ENCODE peak calls at places on chromosomes 2 and 18, in seven cellular contexts. I is NCI-H146; G is activated CD4-positive, alpha-beta T cell treated with anti-CD3 and anti-CD28 coated beads, Interleukin-2, amount 50 U/mL, for 1 hour; V is LHCN-M2; P is NAMALWA; R is MCF 10A; K is neural progenitor cell. L is an unnamed sample.
A peak's percentile ranks its signal among the peaks of the same experiment; 100 is the strongest.

GRCh38 chr18:69265661-69266060 is 135.0 kb upstream of the DOK6 start:
- DNase-seq in I (no peak), G (no peak), V (no peak), P (no peak), R (no peak), K (no peak), L (no peak)

GRCh38 chr2:10344105-10345066 is 41.7 kb downstream of the HPCAL1 start:
- DNase-seq in I (no peak), G (no peak), V (no peak), P (no peak), R (no peak), K (no peak), L (no peak)

GRCh38 chr18:55323051-55323994 is 264.7 kb downstream of the TCF4 start:
- DNase-seq in I (no peak), G (no peak), V (no peak), P (peak; percentile 80), R (no peak), K (no peak), L (no peak)

GRCh38 chr2:127193948-127194267 is 26.2 kb downstream of the CYP27C1 start:
- DNase-seq in I (no peak), G (no peak), V (peak; percentile 24), P (no peak), R (no peak), K (no peak), L (no peak)

GRCh38 chr18:22167471-22168151 is 1.8 kb upstream of the GATA6 start:
- DNase-seq in I (no peak), G (no peak), V (no peak), P (no peak), R (no peak), K (peak; percentile 65), L (peak; percentile 44)

GRCh38 chr2:18362696-18363095 is 197.8 kb downstream of the RDH14 start:
- DNase-seq in I (no peak), G (no peak), V (peak; percentile 61), P (no peak), R (no peak), K (no peak), L (no peak)

GRCh38 chr2:23200460-23201113 is 184.4 kb upstream of the KLHL29 start:
- DNase-seq in I (no peak), G (no peak), V (no peak), P (no peak), R (peak; percentile 3), K (no peak), L (no peak)

GRCh38 chr2:44273076-44273475 is 2.2 kb upstream of the SLC3A1 start:
- DNase-seq in I (no peak), G (no peak), V (no peak), P (no peak), R (no peak), K (no peak), L (no peak)

GRCh38 chr2:223626713-223627112 is 24.6 kb upstream of the SCG2 start:
- DNase-seq in I (no peak), G (no peak), V (peak; percentile 94), P (no peak), R (peak; percentile 22), K (no peak), L (no peak)

GRCh38 chr2:74554821-74555531 is 456 bp downstream of the DOK1 start:
- DNase-seq in I (no peak), G (peak; percentile 40), V (peak; percentile 28), P (peak; percentile 31), R (no peak), K (peak; percentile 79), L (peak; percentile 43)

GRCh38 chr2:132816234-132816633 is 146.2 kb upstream of the LYPD1 start:
- DNase-seq in I (no peak), G (no peak), V (no peak), P (no peak), R (no peak), K (no peak), L (no peak)

GRCh38 chr2:136389809-136390208 is 271.9 kb upstream of the CXCR4 start:
- DNase-seq in I (no peak), G (no peak), V (no peak), P (peak; percentile 52), R (no peak), K (no peak), L (no peak)

GRCh38 chr2:227295806-227296205 is 29.2 kb upstream of the MFF start:
- DNase-seq in I (no peak), G (no peak), V (no peak), P (no peak), R (no peak), K (no peak), L (no peak)

GRCh38 chr2:96389728-96390127 is 54.2 kb downstream of the NCAPH start:
- DNase-seq in I (no peak), G (no peak), V (no peak), P (no peak), R (no peak), K (no peak), L (no peak)

GRCh38 chr2:234032301-234032856 is 18.1 kb upstream of the SPP2 start:
- DNase-seq in I (no peak), G (peak; percentile 17), V (peak; percentile 96), P (no peak), R (peak; percentile 64), K (no peak), L (no peak)

GRCh38 chr2:27925640-27926472 is 35.3 kb downstream of the BABAM2 start:
- DNase-seq in I (no peak), G (no peak), V (no peak), P (no peak), R (no peak), K (no peak), L (no peak)

GRCh38 chr2:39948016-39948719 is 169.1 kb upstream of the THUMPD2 start:
- DNase-seq in I (no peak), G (no peak), V (peak; percentile 72), P (no peak), R (no peak), K (no peak), L (no peak)

GRCh38 chr2:79935771-79936657 is 368.5 kb downstream of the LRRTM1 start:
- DNase-seq in I (peak; percentile 7), G (no peak), V (peak; percentile 32), P (peak; percentile 67), R (peak; percentile 76), K (peak; percentile 79), L (no peak)

GRCh38 chr2:188629890-188630483 is 338.3 kb downstream of the GULP1 start:
- DNase-seq in I (no peak), G (no peak), V (no peak), P (no peak), R (peak; percentile 32), K (peak; percentile 3), L (peak; percentile 28)

GRCh38 chr2:27075219-27075871 is 3.1 kb upstream of the EMILIN1 start:
- DNase-seq in I (peak; percentile 38), G (peak; percentile 45), V (no peak), P (peak; percentile 80), R (no peak), K (no peak), L (peak; percentile 48)

GRCh38 chr2:38671303-38671702 is 5.4 kb downstream of the GALM start:
- DNase-seq in I (no peak), G (no peak), V (no peak), P (no peak), R (no peak), K (no peak), L (no peak)

GRCh38 chr2:53422979-53423378 is 344.6 kb upstream of the CHAC2 start:
- DNase-seq in I (peak; percentile 59), G (no peak), V (peak; percentile 39), P (peak; percentile 69), R (peak; percentile 65), K (peak; percentile 66), L (no peak)

GRCh38 chr2:40721595-40721994 is 269.7 kb upstream of the SLC8A1 start:
- DNase-seq in I (no peak), G (no peak), V (peak; percentile 80), P (no peak), R (peak; percentile 52), K (no peak), L (no peak)

GRCh38 chr18:53644799-53645471 is 579.5 kb downstream of the MBD2 start:
- DNase-seq in I (no peak), G (no peak), V (no peak), P (no peak), R (no peak), K (no peak), L (no peak)

GRCh38 chr2:12448846-12449480 is 267.8 kb upstream of the TRIB2 start:
- DNase-seq in I (no peak), G (no peak), V (peak; percentile 32), P (no peak), R (peak; percentile 28), K (no peak), L (no peak)

GRCh38 chr2:121529439-121530209 is 1.1 kb upstream of the RNU4ATAC start:
- DNase-seq in I (peak; percentile 93), G (no peak), V (peak; percentile 62), P (peak; percentile 49), R (peak; percentile 45), K (peak; percentile 85), L (peak; percentile 67)

GRCh38 chr2:80395251-80395650 is 90.7 kb upstream of the LRRTM1 start:
- DNase-seq in I (no peak), G (no peak), V (no peak), P (no peak), R (no peak), K (no peak), L (no peak)

GRCh38 chr2:16240459-16240858 is 300.1 kb downstream of the MYCN start:
- DNase-seq in I (no peak), G (no peak), V (no peak), P (no peak), R (no peak), K (no peak), L (no peak)

GRCh38 chr2:238498691-238499295 is 72.1 kb downstream of the ASB1 start:
- DNase-seq in I (peak; percentile 81), G (no peak), V (no peak), P (no peak), R (no peak), K (no peak), L (no peak)

GRCh38 chr2:216850665-216851327 is 9.1 kb downstream of the TNP1 start:
- DNase-seq in I (no peak), G (no peak), V (no peak), P (no peak), R (no peak), K (no peak), L (no peak)

GRCh38 chr18:76720683-76721082 is 101.7 kb upstream of the ZNF236 start:
- DNase-seq in I (no peak), G (no peak), V (no peak), P (no peak), R (peak; percentile 8), K (no peak), L (no peak)